ENCODE peak calls at places on chromosomes 13 and 19, in six cellular contexts. B is H1, U is HepG2, I is GM12878, X is HCT116, D is K562. P is an unnamed sample.

GRCh38 chr13:35994131-35994966 is 136.8 kb downstream of the DCLK1 start:
- DNase-seq in B (no peak), U (no peak), I (no peak), X (no peak), D (no peak), P (no peak)

GRCh38 chr13:101706651-101707050 is 254.2 kb downstream of the ITGBL1 start:
- DNase-seq in B (no peak), U (peak), I (no peak), X (no peak), D (no peak), P (peak)

GRCh38 chr19:49231389-49231788 is 73.8 kb downstream of the TRPM4 start:
- DNase-seq in B (no peak), U (no peak), I (peak), X (no peak), D (no peak), P (no peak)

GRCh38 chr13:32491028-32491427 is 47.6 kb downstream of the N4BP2L2 start:
- DNase-seq in B (no peak), U (no peak), I (no peak), X (no peak), D (no peak), P (no peak)

GRCh38 chr13:45615501-45616101 is at the start of gene ERICH6B:
- DNase-seq in B (peak), U (no peak), I (no peak), X (no peak), D (peak), P (no peak)

GRCh38 chr13:34189946-34190345 is 372.0 kb downstream of the RFC3 start:
- DNase-seq in B (no peak), U (no peak), I (no peak), X (no peak), D (no peak), P (no peak)

GRCh38 chr13:21674271-21675009 is 3.6 kb downstream of the FGF9 start:
- DNase-seq in B (no peak), U (no peak), I (no peak), X (no peak), D (no peak), P (no peak)

GRCh38 chr13:112700291-112701060 is 10.6 kb downstream of the ATP11A start:
- DNase-seq in B (no peak), U (no peak), I (no peak), X (no peak), D (no peak), P (no peak)

GRCh38 chr13:70183041-70183440 is 74.8 kb upstream of the KLHL1 start:
- DNase-seq in B (no peak), U (no peak), I (no peak), X (no peak), D (no peak), P (no peak)

GRCh38 chr19:4068058-4068966 is 1.6 kb upstream of the ZBTB7A start:
- DNase-seq in B (no peak), U (no peak), I (no peak), X (no peak), D (no peak), P (no peak)

GRCh38 chr13:111186305-111186930 is 71.3 kb downstream of the ARHGEF7 start:
- DNase-seq in B (no peak), U (no peak), I (no peak), X (no peak), D (no peak), P (no peak)

GRCh38 chr13:41610426-41610825 is 153.1 kb downstream of the RGCC start:
- DNase-seq in B (no peak), U (peak), I (no peak), X (no peak), D (no peak), P (peak)

GRCh38 chr19:29262085-29262484 is 49.1 kb upstream of the UQCRFS1 start:
- DNase-seq in B (no peak), U (no peak), I (no peak), X (no peak), D (no peak), P (no peak)

GRCh38 chr19:51136891-51137551 is 5.1 kb upstream of the SIGLEC7 start:
- DNase-seq in B (no peak), U (no peak), I (no peak), X (no peak), D (peak), P (no peak)

GRCh38 chr13:48973845-48974431 is 1.8 kb upstream of the FNDC3A start:
- DNase-seq in B (no peak), U (no peak), I (no peak), X (no peak), D (no peak), P (no peak)

GRCh38 chr19:47241919-47242644 is 11.1 kb upstream of the BBC3 start:
- DNase-seq in B (no peak), U (no peak), I (no peak), X (no peak), D (no peak), P (no peak)

GRCh38 chr13:98372886-98373285 is 195.8 kb upstream of the RNF113B start:
- DNase-seq in B (no peak), U (no peak), I (no peak), X (no peak), D (no peak), P (no peak)
- TF ChIP-seq MAX in B (no peak), U (no peak), I (no peak), X (no peak), D (no peak), P (no peak)

DNA sequence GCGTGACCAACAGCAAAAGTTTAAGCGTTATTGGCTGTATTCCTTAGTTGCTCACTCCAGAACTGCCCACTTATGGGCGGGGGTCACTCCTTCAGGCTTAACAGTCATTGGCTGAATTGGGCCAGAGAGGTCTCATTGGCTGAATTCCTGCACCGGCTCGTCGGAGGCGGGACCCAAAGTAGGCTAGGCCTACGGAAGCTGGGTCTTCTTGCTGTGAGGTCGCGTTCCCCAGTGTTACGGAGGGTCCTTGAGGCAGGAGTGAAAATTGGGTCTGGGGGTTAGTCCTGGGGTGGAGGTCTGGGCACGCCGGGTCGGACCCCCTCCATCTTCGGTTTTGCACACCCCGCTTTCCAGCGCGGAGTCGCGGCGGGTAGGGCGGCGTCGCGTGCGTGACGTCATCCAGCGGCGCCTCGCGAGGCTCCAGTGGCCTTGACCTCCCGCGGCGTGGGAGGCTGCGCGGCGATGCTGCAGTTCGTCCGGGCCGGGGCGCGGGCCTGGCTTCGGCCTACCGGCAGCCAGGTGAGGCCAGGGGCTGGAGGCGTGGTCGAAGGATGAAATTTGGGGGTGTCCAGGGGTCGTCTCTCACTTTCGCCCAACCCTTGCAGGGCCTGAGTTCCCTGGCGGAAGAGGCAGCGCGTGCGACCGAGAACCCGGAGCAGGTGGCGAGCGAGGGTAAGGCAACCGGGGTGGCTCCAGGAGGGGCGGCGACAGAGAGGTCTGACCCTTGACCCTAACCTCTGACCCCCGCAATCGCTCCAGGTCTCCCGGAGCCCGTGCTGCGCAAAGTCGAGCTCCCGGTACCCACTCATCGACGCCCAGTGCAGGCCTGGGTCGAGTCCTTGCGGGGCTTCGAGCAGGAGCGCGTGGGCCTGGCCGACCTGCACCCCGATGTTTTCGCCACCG is at the start of gene MRPL4:
- DNase-seq in B (peak), U (peak), I (peak), X (peak), D (peak), P (peak)
- TF ChIP-seq POLR2A in B (peak), U (peak), I (peak), X (no peak), D (peak), P (peak)

DNA sequence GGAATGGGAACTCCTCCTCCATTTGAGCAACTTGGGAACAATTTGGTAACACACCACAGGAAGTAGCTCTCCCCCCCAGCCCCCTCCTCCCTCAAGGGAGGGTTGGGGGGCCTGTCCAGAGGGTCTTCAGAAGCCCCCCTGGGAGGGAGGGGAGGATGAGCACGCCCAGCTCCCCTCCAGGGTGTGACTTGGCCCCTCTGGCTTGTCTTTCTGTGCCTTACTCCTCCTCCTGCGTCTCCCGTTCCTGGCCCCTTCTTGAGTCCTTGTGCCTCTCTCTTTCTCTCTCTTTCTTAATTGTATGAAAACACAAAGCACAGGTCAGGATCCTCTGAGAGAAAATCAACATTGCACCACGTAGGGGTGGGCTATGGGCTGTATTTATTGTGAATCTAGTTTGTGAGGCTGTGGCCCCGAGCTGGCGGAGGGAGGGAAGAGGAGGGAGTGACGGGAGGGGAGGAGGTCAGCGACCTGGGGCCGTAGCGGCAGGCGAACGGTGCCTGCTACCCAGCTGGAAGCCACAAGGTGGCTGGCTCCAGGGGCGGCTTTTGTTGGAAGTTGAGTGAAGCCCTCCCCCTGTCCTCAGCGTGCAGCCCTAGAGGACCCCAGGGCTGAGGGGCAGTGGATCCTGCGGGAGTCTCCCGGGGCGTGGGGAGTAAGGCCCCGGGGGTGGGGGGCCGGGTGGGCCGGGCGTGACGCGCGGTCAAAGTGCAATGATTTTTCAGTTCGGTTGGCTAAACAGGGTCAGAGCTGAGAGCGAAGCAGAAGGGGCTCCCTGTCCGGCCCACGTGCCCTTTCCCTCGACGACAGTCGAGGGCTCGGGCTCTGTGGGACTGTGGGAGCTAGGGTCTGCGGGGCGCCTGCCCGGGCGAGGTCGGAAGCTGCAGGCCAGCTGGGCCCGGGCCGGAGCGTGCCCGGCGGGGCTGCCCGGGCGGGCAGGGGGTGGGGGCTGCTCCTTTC is 6.4 kb downstream of the LYL1 start:
- DNase-seq in B (no peak), U (peak), I (no peak), X (no peak), D (peak), P (peak)
- TF ChIP-seq EZH2 in B (no peak), U (no peak), I (no peak), X (no peak), D (no peak), P (no peak)

GRCh38 chr13:28117689-28118377 is 17.5 kb upstream of the FLT3 start:
- DNase-seq in B (no peak), U (no peak), I (no peak), X (no peak), D (peak), P (peak)
- TF ChIP-seq MAX in B (no peak), U (no peak), I (no peak), X (no peak), D (no peak), P (no peak)